ENCODE peak calls at places on chromosome 13, in eight cellular contexts. C, A, D, R, Z, O, E and X are unnamed samples.

GRCh38 chr13:28558126-28558525 is 63.2 kb upstream of the FLT1 start:
- DNase-seq in C (no peak), A (peak), D (no peak), R (no peak), Z (no peak), O (no peak), E (no peak), X (no peak)

GRCh38 chr13:43516401-43516826 is 270.4 kb downstream of the ENOX1 start:
- DNase-seq in C (no peak), A (peak), D (no peak), R (no peak), Z (no peak), O (no peak), E (no peak), X (no peak)

GRCh38 chr13:38979891-38980627 is 10.6 kb downstream of the STOML3 start:
- DNase-seq in C (no peak), A (no peak), D (peak), R (no peak), Z (no peak), O (peak), E (no peak), X (no peak)

GRCh38 chr13:66200555-66200954 is 1029.6 kb downstream of the PCDH9 start:
- DNase-seq in C (no peak), A (no peak), D (no peak), R (no peak), Z (no peak), O (no peak), E (no peak), X (no peak)

GRCh38 chr13:40060318-40061007 is 405.0 kb downstream of the COG6 start:
- DNase-seq in C (no peak), A (no peak), D (peak), R (no peak), Z (no peak), O (peak), E (no peak), X (peak)

GRCh38 chr13:81577601-81578000 is 1236.7 kb upstream of the SPRY2 start:
- DNase-seq in C (no peak), A (no peak), D (no peak), R (no peak), Z (no peak), O (no peak), E (no peak), X (no peak)

GRCh38 chr13:60612593-60612992 is 215.6 kb downstream of the TDRD3 start:
- DNase-seq in C (no peak), A (no peak), D (no peak), R (no peak), Z (no peak), O (no peak), E (no peak), X (no peak)

GRCh38 chr13:78680611-78681010 is 21.7 kb upstream of the OBI1 start:
- DNase-seq in C (no peak), A (no peak), D (no peak), R (no peak), Z (no peak), O (no peak), E (no peak), X (no peak)

GRCh38 chr13:46492946-46493345 is 60.0 kb upstream of the LRCH1 start:
- DNase-seq in C (no peak), A (peak), D (no peak), R (no peak), Z (no peak), O (peak), E (no peak), X (no peak)

GRCh38 chr13:57632276-57633140 is 964 bp downstream of the PCDH17 start:
- DNase-seq in C (peak), A (no peak), D (no peak), R (no peak), Z (no peak), O (peak), E (no peak), X (no peak)

GRCh38 chr13:57631607-57632275 is at the start of gene PCDH17:
- DNase-seq in C (peak), A (no peak), D (no peak), R (no peak), Z (no peak), O (peak), E (no peak), X (no peak)

GRCh38 chr13:57629391-57629804 is 2.1 kb upstream of the PCDH17 start:
- DNase-seq in C (no peak), A (no peak), D (no peak), R (no peak), Z (no peak), O (no peak), E (no peak), X (no peak)

GRCh38 chr13:57629821-57630235 is 1.7 kb upstream of the PCDH17 start:
- DNase-seq in C (peak), A (peak), D (no peak), R (peak), Z (no peak), O (peak), E (peak), X (peak)

DNA sequence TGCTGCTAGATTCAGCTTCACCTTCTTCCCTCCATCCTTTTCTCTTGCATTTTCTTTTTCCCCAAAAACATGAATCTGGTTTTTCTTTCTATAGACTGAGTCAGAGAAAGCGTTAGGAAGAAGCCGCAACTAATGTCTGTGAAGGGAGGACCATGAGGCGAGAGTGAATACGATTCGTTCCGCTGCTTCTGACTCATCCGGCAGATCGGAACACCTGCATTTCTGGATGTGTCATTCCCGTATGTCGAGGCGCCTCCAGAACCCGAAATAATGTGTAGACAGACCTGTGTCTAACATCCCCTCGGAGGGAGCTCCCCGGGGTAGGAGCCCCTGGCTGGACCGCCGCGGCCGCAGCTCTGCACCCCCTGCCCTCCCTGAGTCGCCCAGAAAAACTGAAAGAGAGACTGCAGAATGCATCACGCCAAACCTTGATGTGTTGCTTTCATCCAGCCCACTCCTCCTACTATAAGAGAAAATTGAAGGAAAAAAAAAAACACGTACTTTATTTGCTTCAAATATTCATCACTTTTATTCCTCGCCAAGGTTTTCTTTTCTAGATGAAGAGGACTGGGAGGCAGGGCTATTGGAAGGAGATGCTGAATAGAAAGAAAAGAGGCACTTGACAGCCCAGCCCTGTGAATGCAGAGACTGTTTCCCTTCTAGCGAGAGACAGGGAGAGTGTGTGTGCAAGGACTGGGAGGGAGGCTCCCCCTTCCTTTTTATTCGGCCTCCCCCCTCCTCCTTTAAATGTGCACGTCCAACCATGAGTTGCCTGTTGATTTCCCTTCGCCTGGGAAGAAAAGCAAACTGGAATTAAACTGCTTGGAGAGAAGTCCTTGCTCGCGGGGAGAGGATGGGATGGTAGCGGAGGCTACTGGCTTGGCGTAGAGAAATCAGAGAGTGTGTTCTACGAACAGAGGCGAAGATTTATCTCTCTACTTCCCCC is 610 bp upstream of the PCDH17 start:
- DNase-seq in C (peak), A (no peak), D (no peak), R (no peak), Z (no peak), O (no peak), E (no peak), X (no peak)
- H3K27ac ChIP-seq in C (no peak), A (no peak), D (peak), R (no peak), Z (no peak), O (peak), E (no peak), X (peak)

GRCh38 chr13:98564204-98564603 is 12.7 kb downstream of the STK24 start:
- DNase-seq in C (no peak), A (no peak), D (no peak), R (no peak), Z (no peak), O (no peak), E (no peak), X (no peak)
- H3K27ac ChIP-seq in C (no peak), A (no peak), D (no peak), R (peak), Z (no peak), O (no peak), E (no peak), X (no peak)

DNA sequence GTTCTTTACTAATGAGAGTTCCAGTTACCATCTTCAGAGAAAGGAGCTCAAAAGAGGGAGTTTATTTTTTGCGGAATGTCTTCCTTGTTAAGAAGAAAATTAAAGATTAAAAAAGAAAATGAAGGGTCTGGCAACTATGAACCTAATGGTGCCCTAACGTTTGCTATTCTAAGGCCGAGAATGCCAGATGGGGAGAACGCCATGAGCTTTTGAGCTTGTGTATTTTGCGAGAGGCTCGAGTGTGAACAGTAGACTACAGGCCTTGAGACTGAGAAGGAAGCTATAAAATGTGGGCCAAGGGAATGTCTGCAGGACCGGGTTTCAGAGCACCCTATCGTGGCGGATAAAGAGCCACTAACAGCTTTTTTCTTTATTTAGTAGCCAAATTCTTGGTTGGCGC is 6.7 kb downstream of the FGF14 start:
- DNase-seq in C (no peak), A (no peak), D (no peak), R (no peak), Z (no peak), O (no peak), E (no peak), X (no peak)
- H3K27ac ChIP-seq in C (no peak), A (no peak), D (peak), R (no peak), Z (peak), O (peak), E (no peak), X (peak)

DNA sequence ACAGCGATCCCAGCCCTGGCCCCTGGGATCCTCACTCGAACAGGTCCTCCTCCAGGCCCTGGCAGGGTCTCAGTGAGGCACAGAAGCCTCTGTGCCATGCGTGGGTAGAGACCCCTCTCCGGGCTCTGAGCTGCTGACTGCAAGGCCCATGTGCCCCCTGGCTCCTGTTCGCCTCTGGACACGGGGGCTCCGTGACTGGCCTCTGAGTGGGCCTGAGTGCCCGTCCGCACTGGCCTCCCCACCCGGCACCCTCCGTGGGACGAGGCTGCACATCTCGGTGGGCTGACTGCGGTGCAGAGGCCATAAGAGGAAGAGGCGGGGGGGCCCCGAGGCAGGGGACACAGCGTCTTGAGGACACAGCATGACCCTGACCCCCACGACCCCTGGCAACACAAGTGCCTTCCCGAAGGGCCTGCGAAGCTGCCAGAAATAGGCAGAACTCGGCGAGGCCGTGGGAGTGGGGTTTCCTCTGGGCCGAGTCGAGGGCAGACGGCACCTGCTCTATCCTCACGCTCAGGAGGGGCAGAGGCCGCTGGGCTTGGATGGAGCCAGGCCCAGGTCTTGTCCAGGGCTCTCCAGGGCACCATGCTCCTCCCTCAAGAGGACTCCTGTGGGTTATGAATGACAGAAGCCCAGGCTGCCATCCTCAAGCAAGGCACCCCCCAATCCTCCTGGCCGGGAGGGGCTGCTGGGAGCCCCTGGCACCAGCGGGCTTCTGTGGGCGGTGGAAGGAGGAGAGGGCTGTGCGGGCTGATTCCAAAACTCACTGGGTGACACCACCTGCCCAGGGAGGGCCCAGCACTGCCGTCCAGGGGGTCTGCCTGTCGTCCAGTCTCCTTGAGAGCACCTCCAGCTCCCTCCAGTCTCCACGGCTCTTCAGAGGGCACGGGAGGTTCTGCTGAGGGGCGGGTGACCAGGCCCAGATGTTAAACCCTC is 52.6 kb downstream of the RASA3 start:
- DNase-seq in C (no peak), A (no peak), D (peak), R (peak), Z (no peak), O (no peak), E (no peak), X (peak)
- H3K27ac ChIP-seq in C (no peak), A (no peak), D (peak), R (peak), Z (no peak), O (no peak), E (no peak), X (peak)

DNA sequence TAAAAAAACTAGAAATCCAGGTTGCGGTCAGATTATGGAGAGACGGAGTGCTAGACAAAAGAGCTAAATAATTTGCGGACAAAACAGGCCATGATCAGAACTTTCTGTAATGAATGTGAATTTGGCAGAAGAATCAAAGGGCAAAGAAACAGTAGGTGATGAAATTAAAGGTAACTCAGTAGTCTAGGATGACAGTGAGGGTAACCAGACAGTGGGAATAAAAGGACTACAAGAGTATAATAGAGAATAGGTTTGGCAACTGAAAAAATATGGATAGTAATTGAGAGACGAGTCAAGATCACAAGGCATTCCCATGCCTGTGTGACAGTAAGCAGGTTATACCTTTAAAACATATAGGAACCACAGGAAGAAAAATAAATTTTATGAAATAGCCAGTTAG is 35.9 kb downstream of the CAB39L start:
- DNase-seq in C (no peak), A (no peak), D (no peak), R (no peak), Z (no peak), O (no peak), E (no peak), X (no peak)
- H3K27ac ChIP-seq in C (no peak), A (no peak), D (no peak), R (no peak), Z (no peak), O (no peak), E (no peak), X (no peak)

GRCh38 chr13:20672772-20673171 is 30.7 kb upstream of the IL17D start:
- DNase-seq in C (no peak), A (peak), D (no peak), R (no peak), Z (no peak), O (no peak), E (no peak), X (no peak)
- H3K27ac ChIP-seq in C (no peak), A (no peak), D (peak), R (no peak), Z (no peak), O (no peak), E (no peak), X (no peak)